ENCODE peak calls at places on chromosomes 13 and 19, in four cellular contexts. E is suprapubic skin, Y is esophagus squamous epithelium, A is pancreas. B is an unnamed sample. For H3K9me3, the result is how much of the 10 kb centered on the place peaks cover.

GRCh38 chr13:99312493-99312883 is 5.3 kb upstream of the GPR183 start:
- DNase-seq in E (peak), Y (peak), A (no peak), B (peak)

GRCh38 chr19:16161848-16162247 is 11.5 kb downstream of the CIB3 start:
- DNase-seq in Y (no peak), A (no peak), E (no peak), B (no peak)

GRCh38 chr13:23472189-23472588 is 38.7 kb upstream of the SACS start:
- DNase-seq in E (no peak), Y (no peak), A (no peak), B (no peak)

GRCh38 chr13:99293178-99293577 is 14.0 kb downstream of the GPR183 start:
- DNase-seq in Y (no peak), A (no peak), E (no peak), B (no peak)

GRCh38 chr13:98215508-98215907 is 38.4 kb upstream of the RNF113B start:
- DNase-seq in A (no peak), Y (no peak), E (no peak), B (no peak)

GRCh38 chr13:29771247-29771646 is 79.2 kb downstream of the UBL3 start:
- DNase-seq in A (no peak), Y (no peak), E (no peak), B (no peak)

GRCh38 chr19:40613669-40614594 is 12.8 kb downstream of the LTBP4 start:
- DNase-seq in E (peak), Y (peak), A (peak), B (peak)

GRCh38 chr13:107210216-107211010 is 642.5 kb upstream of the ARGLU1 start:
- DNase-seq in A (no peak), Y (no peak), E (no peak), B (no peak)

GRCh38 chr13:113786262-113786841 is 27.3 kb downstream of the TMEM255B start:
- DNase-seq in Y (no peak), A (no peak), E (no peak), B (peak)

GRCh38 chr13:110233682-110234280 is 73.2 kb downstream of the COL4A1 start:
- DNase-seq in A (no peak), E (no peak), Y (no peak), B (no peak)

GRCh38 chr19:4638330-4638729 is 986 bp upstream of the TNFAIP8L1 start:
- DNase-seq in Y (no peak), A (no peak), E (no peak), B (no peak)

GRCh38 chr19:16914421-16914820 is 25.6 kb downstream of the F2RL3 start:
- DNase-seq in E (peak), A (no peak), Y (no peak), B (peak)

GRCh38 chr13:93984876-93985275 is 494.6 kb downstream of the DCT start:
- DNase-seq in E (no peak), A (no peak), Y (no peak), B (no peak)

GRCh38 chr13:23751195-23751594 is 138.0 kb downstream of the MIPEP start:
- DNase-seq in E (no peak), A (no peak), Y (no peak), B (no peak)

GRCh38 chr19:17202249-17202648 is 12.9 kb upstream of the USE1 start:
- DNase-seq in A (no peak), Y (no peak), E (no peak), B (no peak)

GRCh38 chr19:19662344-19662743 is 1.1 kb downstream of the ATP13A1 start:
- DNase-seq in Y (no peak), E (no peak), A (peak), B (no peak)

GRCh38 chr13:98507060-98507797 is 69.7 kb downstream of the STK24 start:
- DNase-seq in Y (no peak), E (peak), A (peak), B (peak)

GRCh38 chr19:13033819-13034611 is 38.7 kb downstream of the NFIX start:
- DNase-seq in Y (no peak), A (peak), E (no peak), B (peak)

GRCh38 chr13:26280822-26281221 is 26.9 kb downstream of the CDK8 start:
- DNase-seq in E (no peak), A (no peak), Y (no peak), B (no peak)

GRCh38 chr13:40668335-40668734 is 1.9 kb upstream of the FOXO1 start:
- DNase-seq in E (peak), A (no peak), Y (no peak), B (no peak)

GRCh38 chr13:108176685-108177274 is 38.6 kb downstream of the LIG4 start:
- DNase-seq in A (no peak), E (no peak), Y (no peak), B (no peak)

GRCh38 chr19:28065026-28065425 is 1147.9 kb downstream of the UQCRFS1 start:
- DNase-seq in E (no peak), Y (no peak), A (no peak), B (no peak)

GRCh38 chr19:38691938-38692457 is 44.5 kb downstream of the ACTN4 start:
- DNase-seq in E (no peak), A (no peak), Y (no peak), B (no peak)

GRCh38 chr13:36806102-36806501 is 12.9 kb upstream of the RFXAP start:
- DNase-seq in A (no peak), Y (no peak), E (no peak), B (no peak)

GRCh38 chr13:33633701-33634525 is 184.0 kb upstream of the RFC3 start:
- DNase-seq in A (no peak), Y (no peak), E (no peak), B (no peak)

GRCh38 chr19:37309834-37310575 is 60.9 kb upstream of the ZNF527 start:
- DNase-seq in E (no peak), A (no peak), Y (no peak), B (no peak)
- TF ChIP-seq CTCF in E (no peak), A (no peak), Y (no peak), B (no peak)

DNA sequence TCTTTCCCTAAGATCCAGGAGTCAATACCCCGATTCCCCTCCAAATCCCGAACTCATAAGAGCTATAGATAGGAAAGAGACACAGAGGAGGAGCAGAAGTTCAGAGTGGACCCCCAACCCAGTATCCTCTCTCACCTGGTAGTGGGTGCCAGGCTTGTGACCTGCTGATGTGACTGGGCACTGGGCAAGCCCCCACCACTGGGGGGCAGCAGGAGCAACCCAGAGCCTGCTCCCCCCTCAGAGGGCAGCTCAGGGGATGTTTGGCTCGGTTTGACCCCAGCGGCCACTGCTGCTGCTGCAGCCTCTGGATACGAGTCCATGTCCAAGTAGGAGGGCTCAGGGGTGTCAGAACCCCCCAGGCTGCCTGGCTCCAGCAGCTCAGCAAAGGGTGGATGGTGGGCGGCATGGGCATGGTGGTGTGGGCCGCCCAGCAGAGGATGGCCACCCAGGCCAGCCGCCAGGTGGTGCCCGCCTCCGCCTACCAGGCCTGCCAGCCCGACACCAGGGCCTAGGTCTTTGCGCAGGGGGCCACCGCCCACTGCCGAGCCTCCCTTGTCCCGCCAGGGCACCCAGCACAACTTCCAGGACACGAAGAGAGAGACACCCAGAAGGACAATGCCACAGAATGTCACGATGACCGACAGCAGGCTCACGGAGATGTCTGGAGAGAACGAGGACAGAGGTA is 7.4 kb downstream of the SYT3 start:
- DNase-seq in E (no peak), A (no peak), Y (no peak), B (no peak)
- H3K9me3 ChIP-seq in E (under half), A (under half), Y (under half), B (under half)

GRCh38 chr19:43519436-43520088 is 7.4 kb downstream of the ETHE1 start:
- DNase-seq in A (peak), E (no peak), Y (no peak), B (peak)
- TF ChIP-seq CTCF in A (peak), E (peak), Y (peak), B (peak)

GRCh38 chr19:56613639-56614038 is 18.5 kb downstream of the ZNF71 start:
- DNase-seq in A (no peak), E (no peak), Y (no peak), B (no peak)
- H3K9me3 ChIP-seq in A (under half), E (under half), Y (under half), B (under half)

DNA sequence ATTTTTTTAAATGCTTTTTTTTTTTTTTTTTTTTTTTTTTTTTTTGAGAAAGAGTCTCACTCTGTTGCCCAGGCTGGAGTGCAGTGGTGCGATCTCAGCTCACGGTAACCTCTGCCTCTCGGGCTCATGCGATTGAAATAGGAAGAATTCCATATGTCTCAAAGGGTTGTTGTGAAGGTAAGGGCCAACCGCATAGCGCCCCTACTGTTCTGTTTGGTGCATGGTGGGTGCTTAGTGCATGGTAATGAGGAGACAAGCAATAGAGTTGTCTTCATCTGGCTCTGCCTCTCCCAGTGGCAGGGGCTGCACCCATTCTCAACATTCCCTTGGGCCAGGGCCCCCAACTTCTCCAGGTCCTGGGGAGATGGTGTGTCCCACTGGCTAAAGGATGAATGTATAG is 68.7 kb downstream of the RASL11A start:
- DNase-seq in Y (no peak), A (no peak), E (no peak), B (no peak)
- TF ChIP-seq CTCF in Y (peak), A (no peak), E (peak), B (peak)